ENCODE peak calls at places on chromosomes 12 and 14, in four cellular contexts. K, F, G and A are unnamed samples.

GRCh38 chr14:55446833-55447232 is 6.4 kb upstream of the TBPL2 start:
- DNase-seq in K (no peak), F (no peak), G (no peak), A (no peak)

GRCh38 chr12:1916396-1917171 is 1.9 kb downstream of the CACNA2D4 start:
- DNase-seq in K (no peak), F (peak; percentile 90), G (peak; percentile 38), A (no peak)

GRCh38 chr12:3170423-3171194 is 93.4 kb downstream of the TSPAN9 start:
- DNase-seq in K (no peak), F (no peak), G (no peak), A (no peak)

GRCh38 chr12:132460571-132460970 is 29.4 kb upstream of the FBRSL1 start:
- DNase-seq in K (no peak), F (no peak), G (no peak), A (no peak)

GRCh38 chr12:87848248-87848868 is 180.8 kb downstream of the C12orf50 start:
- DNase-seq in K (no peak), F (peak; percentile 66), G (peak; percentile 79), A (no peak)

GRCh38 chr12:114976361-114976760 is 292.4 kb upstream of the TBX3 start:
- DNase-seq in K (no peak), F (no peak), G (no peak), A (no peak)

GRCh38 chr12:59181378-59181777 is 261.1 kb upstream of the LRIG3 start:
- DNase-seq in K (no peak), F (no peak), G (no peak), A (no peak)

GRCh38 chr12:40137252-40137651 is 31.4 kb upstream of the SLC2A13 start:
- DNase-seq in K (no peak), F (no peak), G (no peak), A (no peak)

GRCh38 chr12:92007787-92008186 is 137.9 kb downstream of the BTG1 start:
- DNase-seq in K (no peak), F (no peak), G (peak; percentile 72), A (no peak)

GRCh38 chr12:49233842-49234526 is 30.9 kb upstream of the TUBA1C start:
- DNase-seq in K (no peak), F (peak; percentile 78), G (peak; percentile 85), A (no peak)

GRCh38 chr14:73879027-73879426 is 7.6 kb upstream of the ZNF410 start:
- DNase-seq in K (no peak), F (no peak), G (no peak), A (no peak)

GRCh38 chr12:33634544-33634943 is 194.9 kb upstream of the SYT10 start:
- DNase-seq in K (no peak), F (no peak), G (no peak), A (no peak)

GRCh38 chr14:50335989-50336391 is 23.9 kb downstream of the DMAC2L start:
- DNase-seq in K (no peak), F (peak; percentile 52), G (peak; percentile 13), A (no peak)

GRCh38 chr12:10361084-10361483 is 28.8 kb downstream of the KLRK1 start:
- DNase-seq in K (no peak), F (peak; percentile 34), G (peak; percentile 94), A (no peak)

GRCh38 chr12:11688831-11689230 is 39.4 kb downstream of the ETV6 start:
- DNase-seq in K (no peak), F (no peak), G (no peak), A (no peak)

GRCh38 chr14:32560213-32560857 is 231.2 kb downstream of the AKAP6 start:
- DNase-seq in K (no peak), F (peak; percentile 77), G (peak; percentile 67), A (no peak)

GRCh38 chr12:52277486-52278245 is 3.2 kb downstream of the KRT86 start:
- DNase-seq in K (no peak), F (no peak), G (peak; percentile 82), A (no peak)

GRCh38 chr12:47868041-47868440 is 36.8 kb downstream of the VDR start:
- DNase-seq in K (no peak), F (no peak), G (no peak), A (no peak)

GRCh38 chr12:14765398-14765797 is 37.9 kb downstream of the WBP11 start:
- DNase-seq in K (no peak), F (no peak), G (no peak), A (no peak)

GRCh38 chr14:72788972-72789728 is 104.8 kb downstream of the DPF3 start:
- DNase-seq in K (no peak), F (no peak), G (no peak), A (no peak)

GRCh38 chr14:79044894-79045624 is 874.9 kb downstream of the NRXN3 start:
- DNase-seq in K (no peak), F (peak; percentile 20), G (no peak), A (no peak)

GRCh38 chr14:93025055-93025454 is 90.7 kb downstream of the ITPK1 start:
- DNase-seq in K (no peak), F (no peak), G (no peak), A (no peak)

GRCh38 chr12:21350975-21351374 is 16.3 kb upstream of the SLCO1A2 start:
- DNase-seq in K (no peak), F (no peak), G (peak; percentile 24), A (no peak)

GRCh38 chr14:57199911-57200310 is 68.8 kb downstream of the EXOC5 start:
- DNase-seq in K (no peak), F (no peak), G (no peak), A (no peak)

GRCh38 chr14:64992328-64992885 is 5.7 kb downstream of the FNTB start:
- DNase-seq in K (no peak), F (no peak), G (no peak), A (no peak)

GRCh38 chr12:113208041-113208934 is 13.0 kb upstream of the TPCN1 start:
- DNase-seq in K (peak; percentile 41), F (no peak), G (no peak), A (peak; percentile 41)

GRCh38 chr12:14597480-14597879 is 29.8 kb upstream of the PLBD1 start:
- DNase-seq in K (no peak), F (no peak), G (no peak), A (no peak)

GRCh38 chr14:91249841-91250616 is 5.5 kb upstream of the GPR68 start:
- DNase-seq in K (peak; percentile 47), F (peak; percentile 98), G (peak; percentile 93), A (no peak)

GRCh38 chr12:89962648-89963047 is 254.0 kb upstream of the ATP2B1 start:
- DNase-seq in K (no peak), F (no peak), G (peak; percentile 1), A (no peak)

GRCh38 chr12:70367268-70368141 is 1.4 kb downstream of the KCNMB4 start:
- DNase-seq in K (no peak), F (no peak), G (peak; percentile 47), A (no peak)

GRCh38 chr14:24408764-24409163 is 10.0 kb downstream of the NYNRIN start:
- DNase-seq in K (no peak), F (peak; percentile 71), G (no peak), A (no peak)

GRCh38 chr12:39824505-39825198 is 205.0 kb upstream of the ABCD2 start:
- DNase-seq in K (no peak), F (no peak), G (no peak), A (no peak)

GRCh38 chr12:26821212-26821701 is 11.7 kb downstream of the ITPR2 start:
- DNase-seq in K (no peak), F (no peak), G (no peak), A (no peak)

GRCh38 chr12:57340104-57340503 is 89.1 kb upstream of the STAC3 start:
- DNase-seq in K (no peak), F (no peak), G (no peak), A (no peak)